ENCODE peak calls at places on chromosomes 13 and 19, in eight cellular contexts. One of them, this sample, is unnamed.

GRCh38 chr13:113057084-113057483 is 48.5 kb upstream of the F7 start:
- DNase-seq in colonic mucosa: no peak
- DNase-seq in psoas muscle: peak
- DNase-seq in GM23338: no peak
- DNase-seq in testis: no peak
- DNase-seq in hepatocyte: no peak
- DNase-seq in lower leg skin: no peak
- DNase-seq in CD8-positive, alpha-beta memory T cell: peak
- DNase-seq in this sample: no peak

GRCh38 chr19:6891761-6892385 is 4.5 kb downstream of the ADGRE1 start:
- DNase-seq in testis: no peak
- DNase-seq in lower leg skin: no peak
- DNase-seq in GM23338: no peak
- DNase-seq in colonic mucosa: no peak
- DNase-seq in CD8-positive, alpha-beta memory T cell: no peak
- DNase-seq in psoas muscle: no peak
- DNase-seq in hepatocyte: no peak
- DNase-seq in this sample: peak

GRCh38 chr13:41054919-41055619 is 6.2 kb upstream of the WBP4 start:
- DNase-seq in CD8-positive, alpha-beta memory T cell: no peak
- DNase-seq in lower leg skin: no peak
- DNase-seq in hepatocyte: peak
- DNase-seq in colonic mucosa: no peak
- DNase-seq in GM23338: peak
- DNase-seq in testis: no peak
- DNase-seq in psoas muscle: no peak
- DNase-seq in this sample: peak

GRCh38 chr19:54299126-54299498 is 13.9 kb downstream of the LILRA5 start:
- DNase-seq in colonic mucosa: no peak
- DNase-seq in psoas muscle: no peak
- DNase-seq in hepatocyte: no peak
- DNase-seq in testis: no peak
- DNase-seq in CD8-positive, alpha-beta memory T cell: no peak
- DNase-seq in GM23338: no peak
- DNase-seq in lower leg skin: peak
- DNase-seq in this sample: no peak

GRCh38 chr13:111048387-111048786 is 66.7 kb upstream of the ARHGEF7 start:
- DNase-seq in hepatocyte: no peak
- DNase-seq in CD8-positive, alpha-beta memory T cell: no peak
- DNase-seq in colonic mucosa: no peak
- DNase-seq in testis: no peak
- DNase-seq in GM23338: no peak
- DNase-seq in lower leg skin: peak
- DNase-seq in psoas muscle: no peak
- DNase-seq in this sample: no peak

GRCh38 chr13:39956036-39956435 is 300.6 kb downstream of the COG6 start:
- DNase-seq in colonic mucosa: no peak
- DNase-seq in hepatocyte: no peak
- DNase-seq in CD8-positive, alpha-beta memory T cell: no peak
- DNase-seq in GM23338: no peak
- DNase-seq in psoas muscle: no peak
- DNase-seq in lower leg skin: no peak
- DNase-seq in testis: no peak
- DNase-seq in this sample: no peak

GRCh38 chr13:60654405-60654804 is 257.4 kb downstream of the TDRD3 start:
- DNase-seq in lower leg skin: no peak
- DNase-seq in CD8-positive, alpha-beta memory T cell: no peak
- DNase-seq in hepatocyte: peak
- DNase-seq in psoas muscle: no peak
- DNase-seq in colonic mucosa: no peak
- DNase-seq in GM23338: peak
- DNase-seq in testis: peak
- DNase-seq in this sample: no peak

GRCh38 chr13:35646061-35646774 is 169.7 kb upstream of the MAB21L1 start:
- DNase-seq in psoas muscle: no peak
- DNase-seq in colonic mucosa: no peak
- DNase-seq in GM23338: no peak
- DNase-seq in testis: no peak
- DNase-seq in CD8-positive, alpha-beta memory T cell: no peak
- DNase-seq in lower leg skin: no peak
- DNase-seq in hepatocyte: no peak
- DNase-seq in this sample: no peak

GRCh38 chr19:7500811-7501450 is 12.1 kb upstream of the PEX11G start:
- DNase-seq in CD8-positive, alpha-beta memory T cell: no peak
- DNase-seq in testis: peak
- DNase-seq in GM23338: peak
- DNase-seq in hepatocyte: peak
- DNase-seq in colonic mucosa: peak
- DNase-seq in lower leg skin: no peak
- DNase-seq in psoas muscle: no peak
- DNase-seq in this sample: peak

GRCh38 chr13:72920097-72920496 is 138.2 kb downstream of the PIBF1 start:
- DNase-seq in hepatocyte: no peak
- DNase-seq in colonic mucosa: no peak
- DNase-seq in psoas muscle: peak
- DNase-seq in CD8-positive, alpha-beta memory T cell: no peak
- DNase-seq in testis: no peak
- DNase-seq in lower leg skin: no peak
- DNase-seq in GM23338: no peak
- DNase-seq in this sample: no peak

GRCh38 chr19:47187797-47188196 is 43.2 kb downstream of the BBC3 start:
- DNase-seq in colonic mucosa: peak
- DNase-seq in CD8-positive, alpha-beta memory T cell: no peak
- DNase-seq in GM23338: no peak
- DNase-seq in hepatocyte: no peak
- DNase-seq in testis: no peak
- DNase-seq in lower leg skin: no peak
- DNase-seq in psoas muscle: no peak
- DNase-seq in this sample: no peak

GRCh38 chr19:56217039-56217949 is 15.2 kb downstream of the ZSCAN5C start:
- DNase-seq in GM23338: peak
- DNase-seq in hepatocyte: peak
- DNase-seq in lower leg skin: peak
- DNase-seq in CD8-positive, alpha-beta memory T cell: no peak
- DNase-seq in colonic mucosa: no peak
- DNase-seq in testis: peak
- DNase-seq in psoas muscle: no peak
- DNase-seq in this sample: peak

GRCh38 chr13:50081106-50081898 is 66.1 kb downstream of the KCNRG start:
- DNase-seq in GM23338: peak
- DNase-seq in testis: peak
- DNase-seq in CD8-positive, alpha-beta memory T cell: peak
- DNase-seq in colonic mucosa: peak
- DNase-seq in psoas muscle: peak
- DNase-seq in hepatocyte: peak
- DNase-seq in lower leg skin: peak
- DNase-seq in this sample: peak

GRCh38 chr19:18160792-18161690 is 8.1 kb downstream of the PIK3R2 start:
- DNase-seq in psoas muscle: peak
- DNase-seq in colonic mucosa: peak
- DNase-seq in CD8-positive, alpha-beta memory T cell: peak
- DNase-seq in testis: peak
- DNase-seq in lower leg skin: peak
- DNase-seq in GM23338: peak
- DNase-seq in hepatocyte: peak
- DNase-seq in this sample: peak

GRCh38 chr13:114229486-114229885 is 5.2 kb upstream of the CDC16 start:
- DNase-seq in CD8-positive, alpha-beta memory T cell: no peak
- DNase-seq in psoas muscle: no peak
- DNase-seq in colonic mucosa: no peak
- DNase-seq in lower leg skin: no peak
- DNase-seq in testis: no peak
- DNase-seq in GM23338: peak
- DNase-seq in hepatocyte: no peak
- DNase-seq in this sample: no peak

GRCh38 chr19:50427997-50428425 is 4.7 kb upstream of the MYBPC2 start:
- DNase-seq in GM23338: peak
- DNase-seq in hepatocyte: peak
- DNase-seq in CD8-positive, alpha-beta memory T cell: no peak
- DNase-seq in testis: peak
- DNase-seq in psoas muscle: peak
- DNase-seq in lower leg skin: peak
- DNase-seq in colonic mucosa: peak
- DNase-seq in this sample: no peak

GRCh38 chr13:76329004-76329403 is 557.2 kb downstream of the KCTD12 start:
- DNase-seq in lower leg skin: no peak
- DNase-seq in CD8-positive, alpha-beta memory T cell: no peak
- DNase-seq in psoas muscle: no peak
- DNase-seq in hepatocyte: no peak
- DNase-seq in testis: no peak
- DNase-seq in GM23338: no peak
- DNase-seq in colonic mucosa: no peak
- DNase-seq in this sample: no peak

GRCh38 chr13:24348797-24349515 is 39.6 kb downstream of the C1QTNF9 start:
- DNase-seq in GM23338: no peak
- DNase-seq in hepatocyte: peak
- DNase-seq in CD8-positive, alpha-beta memory T cell: no peak
- DNase-seq in testis: no peak
- DNase-seq in psoas muscle: no peak
- DNase-seq in colonic mucosa: peak
- DNase-seq in lower leg skin: no peak
- DNase-seq in this sample: no peak

GRCh38 chr13:98181106-98181815 is 4.2 kb upstream of the RNF113B start:
- DNase-seq in lower leg skin: no peak
- DNase-seq in hepatocyte: no peak
- DNase-seq in testis: no peak
- DNase-seq in colonic mucosa: no peak
- DNase-seq in psoas muscle: no peak
- DNase-seq in GM23338: no peak
- DNase-seq in CD8-positive, alpha-beta memory T cell: no peak
- DNase-seq in this sample: no peak

GRCh38 chr13:95784161-95784880 is 107.4 kb downstream of the DNAJC3 start:
- DNase-seq in psoas muscle: no peak
- DNase-seq in colonic mucosa: no peak
- DNase-seq in CD8-positive, alpha-beta memory T cell: no peak
- DNase-seq in GM23338: no peak
- DNase-seq in lower leg skin: no peak
- DNase-seq in testis: no peak
- DNase-seq in hepatocyte: peak
- DNase-seq in this sample: no peak

GRCh38 chr13:60226507-60226906 is 62.8 kb upstream of the DIAPH3 start:
- DNase-seq in GM23338: peak
- DNase-seq in hepatocyte: peak
- DNase-seq in psoas muscle: no peak
- DNase-seq in CD8-positive, alpha-beta memory T cell: no peak
- DNase-seq in testis: peak
- DNase-seq in colonic mucosa: no peak
- DNase-seq in lower leg skin: no peak
- DNase-seq in this sample: no peak

GRCh38 chr19:55516878-55517620 is 19.9 kb downstream of the SBK2 start:
- DNase-seq in hepatocyte: peak
- DNase-seq in GM23338: peak
- DNase-seq in testis: peak
- DNase-seq in psoas muscle: peak
- DNase-seq in colonic mucosa: peak
- DNase-seq in CD8-positive, alpha-beta memory T cell: peak
- DNase-seq in lower leg skin: peak
- DNase-seq in this sample: peak

GRCh38 chr13:87355451-87355850 is 315.7 kb upstream of the SLITRK5 start:
- DNase-seq in psoas muscle: no peak
- DNase-seq in hepatocyte: no peak
- DNase-seq in lower leg skin: no peak
- DNase-seq in testis: no peak
- DNase-seq in colonic mucosa: no peak
- DNase-seq in GM23338: no peak
- DNase-seq in CD8-positive, alpha-beta memory T cell: no peak
- DNase-seq in this sample: no peak

GRCh38 chr19:56222901-56223300 is 20.8 kb downstream of the ZSCAN5C start:
- DNase-seq in psoas muscle: no peak
- DNase-seq in CD8-positive, alpha-beta memory T cell: no peak
- DNase-seq in testis: no peak
- DNase-seq in lower leg skin: peak
- DNase-seq in colonic mucosa: no peak
- DNase-seq in GM23338: no peak
- DNase-seq in hepatocyte: no peak
- DNase-seq in this sample: no peak

GRCh38 chr13:25945596-25945995 is 106.2 kb downstream of the SHISA2 start:
- DNase-seq in GM23338: no peak
- DNase-seq in CD8-positive, alpha-beta memory T cell: no peak
- DNase-seq in testis: no peak
- DNase-seq in colonic mucosa: no peak
- DNase-seq in hepatocyte: peak
- DNase-seq in psoas muscle: no peak
- DNase-seq in lower leg skin: no peak
- DNase-seq in this sample: no peak

GRCh38 chr13:113493315-113493951 is 2.9 kb upstream of the DCUN1D2 start:
- DNase-seq in psoas muscle: no peak
- DNase-seq in testis: no peak
- DNase-seq in GM23338: no peak
- DNase-seq in colonic mucosa: peak
- DNase-seq in CD8-positive, alpha-beta memory T cell: no peak
- DNase-seq in lower leg skin: no peak
- DNase-seq in hepatocyte: peak
- DNase-seq in this sample: no peak

GRCh38 chr13:44068737-44069136 is 189.0 kb downstream of the LACC1 start:
- DNase-seq in CD8-positive, alpha-beta memory T cell: no peak
- DNase-seq in colonic mucosa: no peak
- DNase-seq in lower leg skin: no peak
- DNase-seq in GM23338: peak
- DNase-seq in testis: no peak
- DNase-seq in psoas muscle: no peak
- DNase-seq in hepatocyte: no peak
- DNase-seq in this sample: no peak

GRCh38 chr19:1944088-1944915 is 3.3 kb downstream of the CSNK1G2 start:
- DNase-seq in colonic mucosa: no peak
- DNase-seq in GM23338: no peak
- DNase-seq in psoas muscle: no peak
- DNase-seq in testis: no peak
- DNase-seq in CD8-positive, alpha-beta memory T cell: no peak
- DNase-seq in lower leg skin: no peak
- DNase-seq in hepatocyte: no peak
- DNase-seq in this sample: no peak
- H3K4me3 ChIP-seq in colonic mucosa: no peak
- H3K4me3 ChIP-seq in GM23338: no peak
- H3K4me3 ChIP-seq in psoas muscle: no peak
- H3K4me3 ChIP-seq in testis: no peak
- H3K4me3 ChIP-seq in CD8-positive, alpha-beta memory T cell: no peak
- H3K4me3 ChIP-seq in lower leg skin: no peak
- H3K4me3 ChIP-seq in hepatocyte: no peak
- H3K4me3 ChIP-seq in this sample: no peak

GRCh38 chr19:29404951-29405727 is 120.7 kb upstream of the VSTM2B start:
- DNase-seq in colonic mucosa: peak
- DNase-seq in psoas muscle: no peak
- DNase-seq in testis: peak
- DNase-seq in lower leg skin: no peak
- DNase-seq in CD8-positive, alpha-beta memory T cell: no peak
- DNase-seq in GM23338: peak
- DNase-seq in hepatocyte: peak
- DNase-seq in this sample: no peak
- H3K4me3 ChIP-seq in colonic mucosa: no peak
- H3K4me3 ChIP-seq in psoas muscle: no peak
- H3K4me3 ChIP-seq in testis: no peak
- H3K4me3 ChIP-seq in lower leg skin: no peak
- H3K4me3 ChIP-seq in CD8-positive, alpha-beta memory T cell: no peak
- H3K4me3 ChIP-seq in GM23338: peak
- H3K4me3 ChIP-seq in hepatocyte: no peak
- H3K4me3 ChIP-seq in this sample: no peak

GRCh38 chr19:58203814-58204475 is 21.1 kb downstream of the ZNF274 start:
- DNase-seq in psoas muscle: no peak
- DNase-seq in hepatocyte: no peak
- DNase-seq in GM23338: peak
- DNase-seq in lower leg skin: no peak
- DNase-seq in CD8-positive, alpha-beta memory T cell: no peak
- DNase-seq in testis: peak
- DNase-seq in colonic mucosa: no peak
- DNase-seq in this sample: no peak
- H3K4me3 ChIP-seq in psoas muscle: no peak
- H3K4me3 ChIP-seq in hepatocyte: no peak
- H3K4me3 ChIP-seq in GM23338: no peak
- H3K4me3 ChIP-seq in lower leg skin: no peak
- H3K4me3 ChIP-seq in CD8-positive, alpha-beta memory T cell: no peak
- H3K4me3 ChIP-seq in testis: peak
- H3K4me3 ChIP-seq in colonic mucosa: no peak
- H3K4me3 ChIP-seq in this sample: no peak

GRCh38 chr13:46551410-46552301 is 1.3 kb upstream of the LRCH1 start:
- DNase-seq in lower leg skin: peak
- DNase-seq in testis: peak
- DNase-seq in hepatocyte: peak
- DNase-seq in CD8-positive, alpha-beta memory T cell: peak
- DNase-seq in GM23338: peak
- DNase-seq in colonic mucosa: peak
- DNase-seq in psoas muscle: peak
- DNase-seq in this sample: no peak
- H3K4me3 ChIP-seq in lower leg skin: no peak
- H3K4me3 ChIP-seq in testis: no peak
- H3K4me3 ChIP-seq in hepatocyte: no peak
- H3K4me3 ChIP-seq in CD8-positive, alpha-beta memory T cell: peak
- H3K4me3 ChIP-seq in GM23338: peak
- H3K4me3 ChIP-seq in colonic mucosa: peak
- H3K4me3 ChIP-seq in psoas muscle: peak
- H3K4me3 ChIP-seq in this sample: peak

This sample was measured in Jurkat, Clone E6-1.